ENCODE peak calls at places on chromosome 20, in four cellular contexts. R, J, I and E are unnamed samples.

GRCh38 chr20:53738039-53738944 is 144.7 kb upstream of the ZNF217 start:
- DNase-seq in J (peak), R (no peak), I (no peak), E (peak)

GRCh38 chr20:57786304-57786942 is 76.6 kb upstream of the PMEPA1 start:
- DNase-seq in I (no peak), R (peak), J (no peak), E (no peak)

GRCh38 chr20:62834967-62835730 is 18.3 kb downstream of the COL9A3 start:
- DNase-seq in I (no peak), J (no peak), R (no peak), E (no peak)

GRCh38 chr20:63139856-63140255 is 76.1 kb downstream of the YTHDF1 start:
- DNase-seq in R (no peak), J (no peak), I (no peak), E (no peak)

GRCh38 chr20:4544765-4545164 is 176.9 kb upstream of the PRND start:
- DNase-seq in I (no peak), R (no peak), J (no peak), E (no peak)

GRCh38 chr20:52972190-52972937 is at the start of gene TSHZ2:
- DNase-seq in J (peak), I (no peak), R (peak), E (peak)

GRCh38 chr20:50052952-50053789 is 59.8 kb downstream of the UBE2V1 start:
- DNase-seq in J (no peak), I (no peak), R (peak), E (no peak)

GRCh38 chr20:48492188-48493070 is 335.4 kb downstream of the PREX1 start:
- DNase-seq in J (no peak), R (no peak), I (no peak), E (no peak)

GRCh38 chr20:3843490-3843889 is 3.1 kb upstream of the MAVS start:
- DNase-seq in R (no peak), I (no peak), J (peak), E (peak)

GRCh38 chr20:42083280-42083679 is 465.1 kb upstream of the CHD6 start:
- DNase-seq in I (no peak), R (no peak), J (no peak), E (no peak)

GRCh38 chr20:24149881-24150307 is 161.3 kb upstream of the GGTLC1 start:
- DNase-seq in R (no peak), I (no peak), J (peak), E (peak)
- TF ChIP-seq POLR2A in R (no peak), I (no peak), J (no peak), E (no peak)

DNA sequence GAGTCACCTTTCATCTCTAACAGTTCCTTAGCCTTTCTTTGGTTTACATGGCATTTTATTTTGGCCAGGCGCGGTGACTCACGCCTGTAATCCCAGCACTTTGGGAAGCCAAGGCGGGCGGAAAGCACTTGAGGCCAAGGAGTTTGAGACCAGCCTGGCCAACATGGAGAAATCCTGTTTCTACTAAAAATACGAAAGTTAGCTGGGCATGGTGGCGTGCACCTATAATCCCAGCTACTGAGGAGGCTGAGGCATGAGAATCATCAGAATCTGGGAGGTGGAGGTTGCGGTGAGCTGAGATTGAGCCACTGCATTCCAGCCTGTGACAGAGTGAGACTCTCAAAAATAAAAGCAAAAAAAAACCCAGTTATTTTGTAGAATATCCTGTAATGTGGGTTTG is 1.2 kb downstream of the EFCAB8 start:
- DNase-seq in J (no peak), I (no peak), R (no peak), E (no peak)
- TF ChIP-seq POLR2A in J (no peak), I (no peak), R (no peak), E (no peak)

DNA sequence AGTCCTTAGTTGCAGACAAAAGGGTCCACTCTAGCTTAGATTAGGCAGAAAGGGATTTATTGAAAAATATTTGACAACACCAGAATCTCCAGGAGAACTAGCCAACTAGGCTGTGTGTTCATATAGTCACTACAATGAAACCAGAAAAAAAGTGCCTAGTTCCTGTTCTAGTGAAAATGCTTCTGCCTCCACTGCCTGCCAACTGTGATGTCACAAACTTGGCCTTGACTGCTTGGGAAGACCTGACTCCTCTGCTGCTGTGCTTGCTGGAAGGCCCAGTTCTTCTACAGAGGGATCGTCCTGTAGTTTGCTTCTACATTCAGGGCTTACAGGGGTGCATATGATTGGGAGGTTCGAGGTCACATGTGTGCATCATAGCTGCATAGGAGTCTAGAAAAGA is 40.3 kb upstream of the XRN2 start:
- DNase-seq in J (no peak), R (no peak), I (no peak), E (no peak)
- TF ChIP-seq POLR2A in J (no peak), R (no peak), I (no peak), E (no peak)

DNA sequence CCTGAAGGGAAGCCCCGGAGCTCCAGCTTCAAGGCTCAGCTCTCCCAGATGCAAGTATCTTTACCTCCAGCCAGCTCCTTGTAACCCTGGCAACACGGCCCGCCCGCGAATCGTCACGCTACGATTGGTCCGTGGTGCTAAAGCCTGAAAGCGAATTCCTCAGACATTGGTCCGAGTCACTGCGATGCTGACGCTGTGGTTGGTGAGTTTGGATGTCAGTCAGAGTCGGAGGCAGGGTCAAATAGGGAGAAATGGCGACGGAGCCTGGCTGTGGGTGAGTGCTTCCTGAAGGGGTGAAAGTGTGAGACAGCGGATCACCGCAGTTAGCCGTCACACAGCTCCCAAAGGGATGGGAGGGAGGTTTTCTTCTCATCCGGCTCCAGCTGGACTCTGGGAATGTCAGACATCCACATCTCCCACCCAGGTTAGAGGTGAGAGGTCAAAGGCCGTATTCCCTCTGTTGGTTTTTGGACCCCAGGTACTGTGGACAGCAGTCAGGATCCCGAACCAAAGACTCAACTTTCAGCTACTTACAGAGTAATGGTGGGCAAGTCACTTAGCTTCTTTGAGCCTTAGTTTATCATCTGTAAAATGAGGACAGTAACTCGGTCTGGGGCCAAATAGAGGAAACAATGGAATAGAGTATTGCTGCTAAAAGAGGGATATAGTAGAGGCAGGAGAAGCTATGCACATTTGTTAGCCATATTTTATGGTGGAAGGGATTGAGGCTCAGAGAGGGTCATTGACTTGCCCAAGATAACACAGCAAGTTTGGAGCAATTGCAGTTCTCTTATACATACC is at the start of gene ZSWIM1:
- DNase-seq in R (peak), I (peak), J (peak), E (peak)
- TF ChIP-seq POLR2A in R (peak), I (peak), J (peak), E (peak)

GRCh38 chr20:1489764-1490436 is 1.3 kb downstream of the SIRPB2 start:
- DNase-seq in I (no peak), R (no peak), J (no peak), E (no peak)
- TF ChIP-seq POLR2A in I (no peak), R (peak), J (no peak), E (no peak)

DNA sequence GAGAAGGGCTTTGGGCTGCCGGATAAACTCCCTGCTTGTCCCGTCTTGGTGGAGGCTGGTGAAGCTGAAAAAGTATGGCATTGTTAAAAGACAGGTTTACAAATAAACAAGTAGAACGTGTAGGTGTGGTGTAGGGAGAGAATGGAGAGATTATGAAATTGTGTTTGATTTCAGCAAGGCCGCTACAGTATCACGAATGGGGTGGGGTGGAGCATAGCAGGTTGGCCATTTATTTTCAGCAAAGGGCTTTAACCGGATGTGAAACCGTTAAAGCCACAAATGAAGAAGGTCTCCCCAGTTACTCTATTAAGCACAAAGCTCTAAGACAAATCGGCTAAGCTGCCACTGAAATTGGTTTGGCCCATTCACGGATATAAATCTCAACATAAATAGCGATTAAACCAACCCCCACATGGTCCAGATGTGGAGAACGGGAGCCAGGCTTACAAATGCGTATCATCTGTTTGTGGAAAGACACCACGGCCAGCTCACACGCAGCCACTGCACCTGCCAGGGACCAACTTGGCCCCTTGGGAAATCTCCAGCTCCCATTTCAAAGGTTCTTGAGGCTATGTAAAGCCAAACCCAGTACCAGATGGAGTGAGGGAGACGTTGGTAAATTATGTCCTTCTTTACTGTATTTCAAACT is 94.0 kb downstream of the ZMYND8 start:
- DNase-seq in R (no peak), J (no peak), I (peak), E (no peak)
- TF ChIP-seq POLR2A in R (no peak), J (no peak), I (no peak), E (no peak)

DNA sequence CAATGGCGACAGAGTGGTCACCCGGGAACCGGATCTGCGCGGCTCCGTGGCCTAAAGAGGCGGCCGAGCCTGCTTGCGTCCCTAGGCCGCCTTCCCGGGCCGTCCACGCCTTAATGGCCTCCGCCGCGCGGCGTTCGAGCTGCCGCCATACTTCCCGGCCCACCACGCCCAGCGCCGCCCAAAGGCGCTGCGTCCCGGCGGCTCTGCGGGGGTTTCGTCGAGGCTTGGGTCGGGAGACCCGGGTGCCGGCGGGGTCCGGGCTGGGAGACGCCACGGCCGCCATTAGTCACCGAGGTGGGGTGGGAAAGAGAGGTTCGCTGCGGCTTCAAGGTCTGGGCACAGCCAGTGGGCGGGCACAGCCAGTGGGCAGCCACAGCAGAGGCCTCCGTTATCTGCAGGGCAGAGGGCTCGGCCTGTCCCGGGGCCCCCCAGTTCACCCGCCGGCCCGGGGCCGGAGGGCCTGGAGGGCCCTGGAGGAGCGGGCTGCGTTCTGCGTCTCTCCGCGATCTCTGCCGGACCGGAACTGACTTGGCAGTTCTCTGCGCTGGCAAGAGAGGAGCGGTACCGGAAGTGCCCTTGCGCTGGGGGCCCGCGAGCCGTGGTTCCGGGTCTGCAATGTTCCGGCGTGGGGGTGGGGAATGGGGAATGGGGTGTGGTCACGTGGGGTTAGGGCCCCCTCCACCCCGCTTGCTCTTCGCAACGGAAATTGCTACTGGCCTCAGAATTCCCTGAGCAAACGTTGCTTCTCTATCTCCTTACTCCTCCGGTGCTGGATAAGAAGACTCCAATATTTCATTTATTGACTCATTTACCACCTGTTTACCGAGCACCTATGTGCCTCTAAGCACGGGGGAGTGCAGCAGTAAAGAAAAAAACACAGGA is 82.3 kb downstream of the CNBD2 start:
- DNase-seq in J (peak), I (peak), R (peak), E (peak)
- TF ChIP-seq POLR2A in J (peak), I (peak), R (peak), E (peak)